ENCODE peak calls at places on chromosomes 2 and 18, in four cellular contexts. G is IMR-90, E is neuronal stem cell, L is H9. K is an unnamed sample. For H3K27me3, the result is how much of the 10 kb centered on the place peaks cover.

GRCh38 chr2:181655519-181655918 is 1.4 kb downstream of the CERKL start:
- DNase-seq in E (no peak), G (peak), L (no peak), K (no peak)

GRCh38 chr18:49456794-49457193 is 3.7 kb downstream of the DYM start:
- DNase-seq in L (no peak), G (peak), E (no peak), K (peak)

GRCh38 chr2:88099798-88100488 is 27.9 kb downstream of the FABP1 start:
- DNase-seq in L (peak), G (peak), E (peak), K (peak)

GRCh38 chr2:85758361-85759256 is 4.8 kb downstream of the ATOH8 start:
- DNase-seq in L (no peak), G (no peak), E (no peak), K (no peak)

GRCh38 chr18:2846638-2847340 is at the start of gene EMILIN2:
- DNase-seq in L (peak), E (peak), G (peak), K (peak)

GRCh38 chr2:200812122-200813022 is 662 bp downstream of the BZW1 start:
- DNase-seq in G (peak), E (peak), L (peak), K (peak)

GRCh38 chr2:3628800-3629199 is 29.2 kb upstream of the ALLC start:
- DNase-seq in G (no peak), L (peak), E (no peak), K (peak)

GRCh38 chr2:76599732-76600368 is 889.1 kb upstream of the GCFC2 start:
- DNase-seq in L (peak), E (peak), G (peak), K (peak)

GRCh38 chr2:159211447-159212396 is 74.8 kb downstream of the WDSUB1 start:
- DNase-seq in E (peak), L (peak), G (peak), K (peak)

GRCh38 chr2:159213296-159213695 is 73.2 kb downstream of the WDSUB1 start:
- DNase-seq in L (no peak), E (no peak), G (no peak), K (no peak)

GRCh38 chr2:159218389-159218788 is 68.1 kb downstream of the WDSUB1 start:
- DNase-seq in E (no peak), L (no peak), G (no peak), K (no peak)

GRCh38 chr2:159217661-159218060 is 68.8 kb downstream of the WDSUB1 start:
- DNase-seq in E (no peak), G (no peak), L (no peak), K (no peak)

GRCh38 chr2:159214325-159214865 is 72.1 kb downstream of the WDSUB1 start:
- DNase-seq in L (no peak), G (no peak), E (no peak), K (no peak)
- H3K18ac ChIP-seq in L (no peak), G (no peak), E (peak), K (no peak)

DNA sequence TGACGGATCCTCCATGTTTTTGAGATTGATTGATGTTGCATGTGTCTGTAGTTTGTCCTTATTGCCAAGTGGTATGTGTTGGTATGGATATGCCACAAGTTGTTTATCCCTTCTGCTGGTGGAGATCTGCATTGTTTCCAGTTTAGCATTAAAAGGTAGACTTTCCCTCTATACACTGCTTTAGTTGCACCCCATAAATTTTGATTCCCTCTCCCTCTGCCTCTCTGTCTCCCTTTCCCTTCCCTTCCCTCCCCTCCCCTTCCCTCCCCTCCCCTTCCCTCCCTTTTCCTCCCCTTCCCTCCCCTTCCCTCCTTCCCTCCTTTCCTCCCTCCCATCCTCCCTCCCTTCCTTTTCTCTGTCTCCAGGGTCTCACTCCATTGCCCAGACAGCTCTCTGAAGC is 18.6 kb upstream of the TOGARAM2 start:
- DNase-seq in G (no peak), E (no peak), L (no peak), K (no peak)
- H4K8ac ChIP-seq in G (no peak), E (no peak), L (no peak), K (no peak)

GRCh38 chr2:9951522-9952285 is at the start of gene GRHL1:
- DNase-seq in G (peak), L (peak), E (peak), K (peak)
- H3K27me3 ChIP-seq in G (under half), L (under half), E (under half), K (under half)

GRCh38 chr2:96150791-96151594 is 5.8 kb upstream of the DUSP2 start:
- DNase-seq in E (no peak), G (no peak), L (no peak), K (no peak)

GRCh38 chr2:96153291-96153713 is 8.1 kb upstream of the DUSP2 start:
- DNase-seq in G (no peak), E (no peak), L (peak), K (no peak)

GRCh38 chr2:96152301-96153165 is 7.3 kb upstream of the DUSP2 start:
- DNase-seq in G (no peak), L (peak), E (peak), K (no peak)

GRCh38 chr2:96150007-96150406 is 4.8 kb upstream of the DUSP2 start:
- DNase-seq in G (no peak), L (peak), E (no peak), K (no peak)

GRCh38 chr2:96151595-96152300 is 6.5 kb upstream of the DUSP2 start:
- DNase-seq in E (no peak), G (no peak), L (no peak), K (no peak)
- H3K18ac ChIP-seq in E (peak), G (no peak), L (no peak), K (no peak)

GRCh38 chr2:64873472-64873924 is 115.7 kb upstream of the SLC1A4 start:
- DNase-seq in E (peak), L (peak), G (peak), K (peak)
- H4K8ac ChIP-seq in E (no peak), L (no peak), G (no peak), K (no peak)

K was measured in mesendoderm.